ENCODE peak calls at places on chromosomes 1 and 21, in seven cellular contexts. One of them, this sample, is unnamed.

GRCh38 chr1:37002898-37003297 is 31.4 kb downstream of the GRIK3 start:
- DNase-seq in astrocyte: no peak
- DNase-seq in left lung: no peak
- DNase-seq in tibial nerve: no peak
- DNase-seq in upper lobe of left lung: no peak
- DNase-seq in transverse colon: no peak
- DNase-seq in bronchial epithelial cell: no peak
- DNase-seq in this sample: no peak

GRCh38 chr1:5559078-5559477 is 433.1 kb downstream of the NPHP4 start:
- DNase-seq in astrocyte: no peak
- DNase-seq in tibial nerve: no peak
- DNase-seq in left lung: no peak
- DNase-seq in bronchial epithelial cell: no peak
- DNase-seq in upper lobe of left lung: no peak
- DNase-seq in transverse colon: no peak
- DNase-seq in this sample: no peak

GRCh38 chr21:33811147-33812024 is 104.2 kb downstream of the ATP5PO start:
- DNase-seq in transverse colon: no peak
- DNase-seq in upper lobe of left lung: no peak
- DNase-seq in left lung: no peak
- DNase-seq in tibial nerve: no peak
- DNase-seq in astrocyte: peak; percentile 23
- DNase-seq in bronchial epithelial cell: no peak
- DNase-seq in this sample: no peak

GRCh38 chr1:215887618-215888017 is 320.5 kb downstream of the KCTD3 start:
- DNase-seq in left lung: no peak
- DNase-seq in bronchial epithelial cell: no peak
- DNase-seq in astrocyte: no peak
- DNase-seq in transverse colon: no peak
- DNase-seq in tibial nerve: no peak
- DNase-seq in upper lobe of left lung: no peak
- DNase-seq in this sample: no peak

GRCh38 chr1:54331091-54331772 is 75.0 kb downstream of the SSBP3 start:
- DNase-seq in bronchial epithelial cell: no peak
- DNase-seq in tibial nerve: no peak
- DNase-seq in upper lobe of left lung: no peak
- DNase-seq in astrocyte: peak; percentile 37
- DNase-seq in transverse colon: no peak
- DNase-seq in left lung: no peak
- DNase-seq in this sample: no peak

GRCh38 chr1:52978045-52978444 is 51.0 kb downstream of the SCP2 start:
- DNase-seq in transverse colon: no peak
- DNase-seq in upper lobe of left lung: no peak
- DNase-seq in tibial nerve: no peak
- DNase-seq in astrocyte: no peak
- DNase-seq in bronchial epithelial cell: no peak
- DNase-seq in left lung: no peak
- DNase-seq in this sample: no peak

GRCh38 chr1:175434268-175434860 is 241.8 kb upstream of the KIAA0040 start:
- DNase-seq in bronchial epithelial cell: no peak
- DNase-seq in transverse colon: no peak
- DNase-seq in tibial nerve: no peak
- DNase-seq in astrocyte: no peak
- DNase-seq in upper lobe of left lung: no peak
- DNase-seq in left lung: no peak
- DNase-seq in this sample: peak; percentile 29

GRCh38 chr1:47785561-47786271 is 211.5 kb downstream of the TRABD2B start:
- DNase-seq in tibial nerve: peak; percentile 23
- DNase-seq in left lung: peak; percentile 39
- DNase-seq in transverse colon: no peak
- DNase-seq in upper lobe of left lung: no peak
- DNase-seq in bronchial epithelial cell: no peak
- DNase-seq in astrocyte: no peak
- DNase-seq in this sample: peak; percentile 13

GRCh38 chr1:37177230-37177864 is 143.0 kb upstream of the GRIK3 start:
- DNase-seq in transverse colon: peak; percentile 13
- DNase-seq in left lung: no peak
- DNase-seq in upper lobe of left lung: no peak
- DNase-seq in bronchial epithelial cell: peak; percentile 34
- DNase-seq in astrocyte: no peak
- DNase-seq in tibial nerve: no peak
- DNase-seq in this sample: peak; percentile 37

GRCh38 chr1:22176258-22176657 is 33.4 kb upstream of the WNT4 start:
- DNase-seq in transverse colon: peak; percentile 10
- DNase-seq in left lung: no peak
- DNase-seq in bronchial epithelial cell: peak; percentile 8
- DNase-seq in astrocyte: no peak
- DNase-seq in tibial nerve: no peak
- DNase-seq in upper lobe of left lung: no peak
- DNase-seq in this sample: no peak

DNA sequence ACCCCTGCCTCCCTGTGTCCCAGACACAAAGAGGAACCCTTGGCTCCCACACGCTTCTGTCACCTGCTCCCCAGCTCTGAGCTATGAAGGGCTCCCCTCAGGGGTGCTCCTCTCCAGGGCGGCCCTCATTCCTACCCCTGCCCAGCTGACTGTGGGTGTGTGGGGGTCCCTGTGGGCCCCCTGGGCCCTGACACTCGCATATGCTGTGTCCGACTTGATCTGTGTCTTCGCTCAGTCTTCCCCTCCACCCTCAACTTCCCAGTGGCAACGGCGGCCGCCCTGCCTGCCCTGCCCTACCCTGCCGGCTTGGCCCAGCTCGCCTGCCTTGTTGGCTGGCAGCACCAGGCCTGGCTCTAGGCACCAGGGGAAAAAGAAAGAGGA is 1.2 kb downstream of the KCNQ4 start:
- DNase-seq in transverse colon: no peak
- DNase-seq in left lung: no peak
- DNase-seq in upper lobe of left lung: peak; percentile 81
- DNase-seq in bronchial epithelial cell: no peak
- DNase-seq in tibial nerve: no peak
- DNase-seq in astrocyte: no peak
- DNase-seq in this sample: no peak
- H3K4me3 ChIP-seq in transverse colon: peak overlapping the region; percentile 60
- H3K4me3 ChIP-seq in left lung: peak overlapping the region; percentile 24
- H3K4me3 ChIP-seq in upper lobe of left lung: peak overlapping the region; percentile 57
- H3K4me3 ChIP-seq in bronchial epithelial cell: no peak overlapping the region
- H3K4me3 ChIP-seq in tibial nerve: no peak overlapping the region
- H3K4me3 ChIP-seq in astrocyte: no peak overlapping the region
- H3K4me3 ChIP-seq in this sample: no peak overlapping the region

DNA sequence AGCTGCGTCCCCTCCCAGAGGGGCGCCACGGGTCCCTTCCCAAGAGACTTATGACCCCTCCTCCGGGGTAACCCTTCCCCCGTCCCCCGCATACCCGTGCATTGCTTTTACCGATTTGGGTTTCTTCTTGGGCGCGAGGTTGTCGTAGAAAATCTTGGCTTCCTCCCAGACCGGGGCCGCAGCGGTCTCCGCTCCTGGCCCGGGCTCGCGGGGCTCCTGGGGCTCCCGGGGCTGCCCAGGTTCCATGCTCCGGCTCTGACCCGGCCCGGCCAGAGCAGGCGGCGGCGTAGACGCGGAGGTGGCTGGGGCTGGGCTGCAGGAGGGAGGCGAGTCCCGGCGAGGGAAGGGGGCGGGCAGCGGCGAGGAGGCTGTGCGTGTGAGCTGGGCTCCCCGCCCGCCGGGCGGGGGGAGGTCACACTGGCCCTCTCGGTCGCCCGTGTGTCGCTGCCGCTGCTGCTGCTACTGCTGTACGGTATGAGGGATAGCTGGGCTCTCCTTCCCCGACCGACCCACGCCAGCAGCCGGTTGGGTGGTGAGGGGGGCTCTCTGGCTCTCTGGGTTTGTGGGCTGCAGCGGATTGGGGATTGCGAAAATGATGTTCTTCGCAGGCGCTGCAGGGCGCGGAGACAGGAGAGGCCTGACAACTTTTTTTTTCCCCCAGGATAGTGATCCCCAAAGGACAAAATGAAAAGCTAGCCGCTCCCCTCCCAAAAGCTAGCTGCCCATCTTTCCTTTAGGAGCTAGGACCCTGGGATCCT is at the start of gene NT5C1A:
- DNase-seq in astrocyte: no peak
- DNase-seq in tibial nerve: no peak
- DNase-seq in upper lobe of left lung: peak; percentile 89
- DNase-seq in transverse colon: peak; percentile 15
- DNase-seq in bronchial epithelial cell: no peak
- DNase-seq in left lung: no peak
- DNase-seq in this sample: no peak
- H3K27me3 ChIP-seq in astrocyte: peaks cover 50% of the 10 kb centered on the region
- H3K27me3 ChIP-seq in tibial nerve: no peaks in the 10 kb centered on the region
- H3K27me3 ChIP-seq in upper lobe of left lung: no peaks in the 10 kb centered on the region
- H3K27me3 ChIP-seq in transverse colon: peaks cover 52% of the 10 kb centered on the region
- H3K27me3 ChIP-seq in bronchial epithelial cell: peaks cover 14% of the 10 kb centered on the region
- H3K27me3 ChIP-seq in left lung: peaks cover 22% of the 10 kb centered on the region
- H3K27me3 ChIP-seq in this sample: peaks cover 67% of the 10 kb centered on the region

GRCh38 chr1:234261545-234261944 is 111.7 kb upstream of the COA6 start:
- DNase-seq in left lung: no peak
- DNase-seq in upper lobe of left lung: no peak
- DNase-seq in tibial nerve: no peak
- DNase-seq in bronchial epithelial cell: no peak
- DNase-seq in transverse colon: no peak
- DNase-seq in astrocyte: no peak
- DNase-seq in this sample: no peak
- H3K4me3 ChIP-seq in left lung: no peak overlapping the region
- H3K4me3 ChIP-seq in upper lobe of left lung: no peak overlapping the region
- H3K4me3 ChIP-seq in tibial nerve: no peak overlapping the region
- H3K4me3 ChIP-seq in bronchial epithelial cell: no peak overlapping the region
- H3K4me3 ChIP-seq in transverse colon: no peak overlapping the region
- H3K4me3 ChIP-seq in astrocyte: no peak overlapping the region
- H3K4me3 ChIP-seq in this sample: no peak overlapping the region

GRCh38 chr21:34883501-34884271 is 165.4 kb downstream of the RUNX1 start:
- DNase-seq in transverse colon: no peak
- DNase-seq in astrocyte: no peak
- DNase-seq in bronchial epithelial cell: peak; percentile 33
- DNase-seq in left lung: no peak
- DNase-seq in tibial nerve: no peak
- DNase-seq in upper lobe of left lung: no peak
- DNase-seq in this sample: no peak

GRCh38 chr21:34881421-34881820 is 167.7 kb downstream of the RUNX1 start:
- DNase-seq in tibial nerve: no peak
- DNase-seq in astrocyte: peak; percentile 89
- DNase-seq in upper lobe of left lung: no peak
- DNase-seq in transverse colon: no peak
- DNase-seq in left lung: no peak
- DNase-seq in bronchial epithelial cell: peak; percentile 42
- DNase-seq in this sample: no peak

GRCh38 chr21:34881894-34882371 is 167.2 kb downstream of the RUNX1 start:
- DNase-seq in transverse colon: no peak
- DNase-seq in astrocyte: peak; percentile 91
- DNase-seq in tibial nerve: no peak
- DNase-seq in left lung: no peak
- DNase-seq in upper lobe of left lung: no peak
- DNase-seq in bronchial epithelial cell: peak; percentile 95
- DNase-seq in this sample: no peak

GRCh38 chr21:34884346-34884929 is 164.7 kb downstream of the RUNX1 start:
- DNase-seq in transverse colon: no peak
- DNase-seq in astrocyte: no peak
- DNase-seq in upper lobe of left lung: no peak
- DNase-seq in bronchial epithelial cell: no peak
- DNase-seq in left lung: no peak
- DNase-seq in tibial nerve: no peak
- DNase-seq in this sample: no peak

DNA sequence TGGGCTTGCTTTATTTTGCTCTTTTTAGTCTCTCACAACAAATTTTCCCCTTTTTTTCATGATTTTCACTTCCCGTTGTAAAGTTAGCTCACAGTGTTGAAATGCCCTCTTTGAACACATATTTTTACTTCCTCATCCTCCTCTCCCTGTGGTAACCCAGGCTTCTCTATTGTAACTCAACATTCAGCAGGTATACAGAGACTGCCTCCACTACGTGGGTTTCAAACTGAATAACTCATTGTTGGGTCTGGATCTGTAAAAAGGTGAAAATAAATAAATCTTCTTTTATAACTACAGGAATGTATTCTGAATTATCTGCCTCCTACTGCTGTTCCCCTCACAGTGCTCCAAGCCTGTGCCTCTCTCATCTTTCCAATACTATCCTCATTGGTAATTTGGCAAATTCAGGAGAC is 166.4 kb downstream of the RUNX1 start:
- DNase-seq in transverse colon: no peak
- DNase-seq in astrocyte: no peak
- DNase-seq in upper lobe of left lung: no peak
- DNase-seq in left lung: no peak
- DNase-seq in tibial nerve: no peak
- DNase-seq in bronchial epithelial cell: peak; percentile 39
- DNase-seq in this sample: no peak
- H3K27me3 ChIP-seq in transverse colon: peaks cover 15% of the 10 kb centered on the region
- H3K27me3 ChIP-seq in astrocyte: no peaks in the 10 kb centered on the region
- H3K27me3 ChIP-seq in upper lobe of left lung: no peaks in the 10 kb centered on the region
- H3K27me3 ChIP-seq in left lung: no peaks in the 10 kb centered on the region
- H3K27me3 ChIP-seq in tibial nerve: peaks cover 3% of the 10 kb centered on the region
- H3K27me3 ChIP-seq in bronchial epithelial cell: no peaks in the 10 kb centered on the region
- H3K27me3 ChIP-seq in this sample: peaks cover 33% of the 10 kb centered on the region

GRCh38 chr1:164560504-164560903 is 1.5 kb downstream of the PBX1 start:
- DNase-seq in upper lobe of left lung: no peak
- DNase-seq in transverse colon: no peak
- DNase-seq in tibial nerve: no peak
- DNase-seq in astrocyte: no peak
- DNase-seq in bronchial epithelial cell: no peak
- DNase-seq in left lung: no peak
- DNase-seq in this sample: no peak

GRCh38 chr1:164559342-164560070 is 522 bp downstream of the PBX1 start:
- DNase-seq in transverse colon: peak; percentile 28
- DNase-seq in left lung: peak; percentile 76
- DNase-seq in tibial nerve: peak; percentile 18
- DNase-seq in astrocyte: peak; percentile 11
- DNase-seq in upper lobe of left lung: peak; percentile 54
- DNase-seq in bronchial epithelial cell: peak; percentile 26
- DNase-seq in this sample: no peak

GRCh38 chr1:164558461-164559341 is at the start of gene PBX1:
- DNase-seq in tibial nerve: peak; percentile 97
- DNase-seq in bronchial epithelial cell: peak; percentile 92
- DNase-seq in astrocyte: peak; percentile 97
- DNase-seq in transverse colon: peak; percentile 97
- DNase-seq in upper lobe of left lung: peak; percentile 85
- DNase-seq in left lung: peak; percentile 96
- DNase-seq in this sample: peak; percentile 82

GRCh38 chr1:164561007-164561406 is 2.0 kb downstream of the PBX1 start:
- DNase-seq in bronchial epithelial cell: peak; percentile 46
- DNase-seq in upper lobe of left lung: no peak
- DNase-seq in tibial nerve: no peak
- DNase-seq in left lung: no peak
- DNase-seq in transverse colon: no peak
- DNase-seq in astrocyte: peak; percentile 12
- DNase-seq in this sample: no peak

DNA sequence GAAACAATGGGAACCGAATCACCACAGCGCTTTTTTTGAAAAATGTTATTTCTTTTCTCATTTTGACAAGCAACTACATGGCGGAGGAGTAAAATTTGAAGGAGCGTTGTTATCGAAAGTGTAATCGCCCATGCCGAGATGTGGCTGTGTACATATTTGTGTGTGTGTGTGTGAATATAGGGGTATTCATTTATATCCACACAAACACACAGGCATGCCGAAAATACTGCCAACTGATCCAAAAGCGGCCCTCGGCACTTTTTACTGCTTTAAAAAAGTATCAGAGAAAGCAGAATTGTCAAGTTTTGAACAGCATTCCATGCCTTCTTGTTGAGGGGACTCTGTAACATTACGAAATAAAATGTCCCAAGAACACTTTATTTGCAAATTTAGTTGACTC is 1.1 kb downstream of the PBX1 start:
- DNase-seq in transverse colon: no peak
- DNase-seq in bronchial epithelial cell: peak; percentile 20
- DNase-seq in tibial nerve: no peak
- DNase-seq in astrocyte: peak; percentile 27
- DNase-seq in upper lobe of left lung: no peak
- DNase-seq in left lung: no peak
- DNase-seq in this sample: no peak
- H3K4me3 ChIP-seq in transverse colon: peak overlapping the region; percentile 86
- H3K4me3 ChIP-seq in bronchial epithelial cell: peak overlapping the region; percentile 53
- H3K4me3 ChIP-seq in tibial nerve: peak overlapping the region; percentile 48
- H3K4me3 ChIP-seq in astrocyte: peak overlapping the region; percentile 79
- H3K4me3 ChIP-seq in upper lobe of left lung: peak overlapping the region; percentile 82
- H3K4me3 ChIP-seq in left lung: peak overlapping the region; percentile 58
- H3K4me3 ChIP-seq in this sample: peak overlapping the region; percentile 58

This sample was measured in iPS DF 6.9.